ENCODE peak calls at places on chromosomes 12 and 14, in six cellular contexts. A, L, U, Z, X and K are unnamed samples.

GRCh38 chr14:95770777-95771176 is 56.9 kb upstream of the TCL1A start:
- DNase-seq in A (peak; percentile 2), L (no peak), U (no peak), Z (no peak), X (peak; percentile 63), K (no peak)

GRCh38 chr14:90733139-90733808 is 83.0 kb downstream of the TTC7B start:
- DNase-seq in A (no peak), L (no peak), U (no peak), Z (no peak), X (no peak), K (no peak)

GRCh38 chr12:6950944-6951540 is at the start of gene PTPN6:
- DNase-seq in A (no peak), L (no peak), U (peak; percentile 90), Z (no peak), X (no peak), K (no peak)

GRCh38 chr12:131263626-131264025 is 309.9 kb downstream of the ADGRD1 start:
- DNase-seq in A (no peak), L (no peak), U (no peak), Z (no peak), X (no peak), K (no peak)

GRCh38 chr12:40208707-40209106 is 16.1 kb upstream of the LRRK2 start:
- DNase-seq in A (no peak), L (no peak), U (peak; percentile 60), Z (no peak), X (no peak), K (no peak)

GRCh38 chr12:118537481-118537917 is 161.1 kb downstream of the SUDS3 start:
- DNase-seq in A (no peak), L (no peak), U (no peak), Z (peak; percentile 72), X (peak; percentile 44), K (no peak)

GRCh38 chr12:126742326-126742725 is 1524.6 kb upstream of the TMEM132C start:
- DNase-seq in A (no peak), L (no peak), U (no peak), Z (no peak), X (no peak), K (no peak)

GRCh38 chr14:54650331-54651017 is 83.5 kb downstream of the SAMD4A start:
- DNase-seq in A (peak; percentile 84), L (peak; percentile 44), U (no peak), Z (no peak), X (no peak), K (peak; percentile 85)

GRCh38 chr14:57486767-57487379 is 6.8 kb downstream of the CCDC198 start:
- DNase-seq in A (peak; percentile 62), L (no peak), U (no peak), Z (peak; percentile 3), X (peak; percentile 64), K (peak; percentile 72)

GRCh38 chr12:8078400-8078799 is 3.7 kb upstream of the NECAP1 start:
- DNase-seq in A (peak; percentile 69), L (no peak), U (peak; percentile 19), Z (peak; percentile 84), X (peak; percentile 13), K (peak; percentile 68)

GRCh38 chr12:120089105-120089504 is 27.4 kb downstream of the RAB35 start:
- DNase-seq in A (no peak), L (no peak), U (no peak), Z (no peak), X (no peak), K (no peak)

GRCh38 chr12:99334737-99335136 is 312.8 kb upstream of the GARIN6 start:
- DNase-seq in A (no peak), L (no peak), U (no peak), Z (no peak), X (peak; percentile 76), K (no peak)

GRCh38 chr12:52090291-52090690 is 10.8 kb downstream of the SMIM41 start:
- DNase-seq in A (no peak), L (no peak), U (no peak), Z (no peak), X (no peak), K (no peak)

GRCh38 chr12:69059465-69060457 is 126.8 kb upstream of the CPM start:
- DNase-seq in A (peak; percentile 93), L (peak; percentile 90), U (no peak), Z (no peak), X (no peak), K (peak; percentile 75)

GRCh38 chr12:58544281-58544680 is 376.0 kb downstream of the LRIG3 start:
- DNase-seq in A (no peak), L (no peak), U (no peak), Z (no peak), X (no peak), K (no peak)

GRCh38 chr12:40063424-40063823 is 42.5 kb downstream of the SLC2A13 start:
- DNase-seq in A (peak; percentile 74), L (no peak), U (no peak), Z (no peak), X (no peak), K (no peak)

GRCh38 chr14:20998674-20999366 is at the start of gene SLC39A2:
- DNase-seq in A (peak; percentile 91), L (peak; percentile 78), U (no peak), Z (peak; percentile 8), X (no peak), K (peak; percentile 90)

GRCh38 chr12:4269279-4269991 is 4.1 kb upstream of the CCND2 start:
- DNase-seq in A (peak; percentile 33), L (no peak), U (peak; percentile 92), Z (peak; percentile 93), X (no peak), K (peak; percentile 98)

GRCh38 chr12:17333287-17333686 is 727.3 kb upstream of the LMO3 start:
- DNase-seq in A (no peak), L (no peak), U (no peak), Z (no peak), X (no peak), K (no peak)

GRCh38 chr12:94235894-94236293 is 87.5 kb downstream of the PLXNC1 start:
- DNase-seq in A (no peak), L (no peak), U (no peak), Z (no peak), X (peak; percentile 15), K (no peak)

GRCh38 chr12:105427883-105428282 is 97.4 kb downstream of the C12orf75 start:
- DNase-seq in A (peak; percentile 63), L (no peak), U (no peak), Z (no peak), X (no peak), K (peak; percentile 30)

GRCh38 chr14:56135001-56135400 is 16.8 kb downstream of the PELI2 start:
- DNase-seq in A (peak; percentile 25), L (no peak), U (no peak), Z (no peak), X (no peak), K (no peak)

GRCh38 chr14:33568935-33569579 is 381.8 kb downstream of the EGLN3 start:
- DNase-seq in A (peak; percentile 18), L (no peak), U (no peak), Z (no peak), X (no peak), K (no peak)

GRCh38 chr12:26939192-26939832 is 1.0 kb downstream of the FGFR1OP2 start:
- DNase-seq in A (peak; percentile 57), L (no peak), U (peak; percentile 27), Z (no peak), X (no peak), K (no peak)

GRCh38 chr14:72501439-72501838 is 392.5 kb downstream of the DPF3 start:
- DNase-seq in A (no peak), L (no peak), U (no peak), Z (no peak), X (no peak), K (no peak)

GRCh38 chr14:64196668-64197411 is 97.3 kb downstream of the ESR2 start:
- DNase-seq in A (peak; percentile 70), L (no peak), U (peak; percentile 78), Z (peak; percentile 15), X (peak; percentile 79), K (peak; percentile 83)

GRCh38 chr12:11227373-11227772 is 40.6 kb upstream of the TAS2R42 start:
- DNase-seq in A (no peak), L (no peak), U (no peak), Z (no peak), X (no peak), K (no peak)